ENCODE peak calls at places on chromosomes 11 and 22, in ten cellular contexts. M is CD8-positive, alpha-beta T cell; Q is vagina; D is gastrocnemius medialis; S is tibial artery; O is OCI-LY7; Y is fibroblast of lung; P is adrenal gland; X is CD8-positive, alpha-beta memory T cell; W is HL-60. R is an unnamed sample.

GRCh38 chr22:37211075-37211852 is 1.0 kb downstream of the SSTR3 start:
- DNase-seq in M (no peak), Q (no peak), D (no peak), S (no peak), O (no peak), Y (no peak), P (peak), X (no peak), W (no peak), R (no peak)

GRCh38 chr11:101445761-101446160 is 138.0 kb downstream of the TRPC6 start:
- DNase-seq in M (no peak), Q (no peak), D (no peak), S (no peak), O (no peak), Y (no peak), P (no peak), X (no peak), W (no peak), R (no peak)

GRCh38 chr11:101555366-101555765 is 28.4 kb downstream of the TRPC6 start:
- DNase-seq in M (no peak), Q (no peak), D (no peak), S (no peak), O (no peak), Y (no peak), P (no peak), X (no peak), W (no peak), R (no peak)

GRCh38 chr22:37923927-37924326 is 17.8 kb downstream of the MICALL1 start:
- DNase-seq in M (no peak), Q (no peak), D (no peak), S (no peak), O (no peak), Y (no peak), P (no peak), X (no peak), W (no peak), R (no peak)

GRCh38 chr11:45918331-45918941 is 759 bp upstream of the PEX16 start:
- DNase-seq in M (peak), Q (no peak), D (peak), S (peak), O (peak), Y (peak), P (peak), X (peak), W (peak), R (peak)

GRCh38 chr11:1771700-1772099 is 8.0 kb upstream of the CTSD start:
- DNase-seq in M (no peak), Q (no peak), D (peak), S (no peak), O (no peak), Y (peak), P (peak), X (no peak), W (peak), R (no peak)

GRCh38 chr11:123630126-123630531 is 24.3 kb downstream of the SCN3B start:
- DNase-seq in M (no peak), Q (no peak), D (no peak), S (no peak), O (no peak), Y (no peak), P (no peak), X (no peak), W (no peak), R (no peak)

GRCh38 chr11:33557201-33557600 is 143.4 kb downstream of the C11orf91 start:
- DNase-seq in M (no peak), Q (no peak), D (no peak), S (no peak), O (no peak), Y (peak), P (no peak), X (no peak), W (no peak), R (no peak)

GRCh38 chr11:71990721-71991120 is 8.0 kb upstream of the IL18BP start:
- DNase-seq in M (no peak), Q (no peak), D (no peak), S (no peak), O (no peak), Y (no peak), P (no peak), X (no peak), W (no peak), R (no peak)

GRCh38 chr11:122874991-122875390 is 7.6 kb upstream of the JHY start:
- DNase-seq in M (no peak), Q (no peak), D (no peak), S (no peak), O (no peak), Y (no peak), P (no peak), X (no peak), W (no peak), R (no peak)

GRCh38 chr11:82776377-82776776 is 42.7 kb upstream of the FAM181B start:
- DNase-seq in M (no peak), Q (no peak), D (no peak), S (no peak), O (no peak), Y (peak), P (no peak), X (no peak), W (no peak), R (no peak)

GRCh38 chr11:69650832-69651344 is 9.9 kb downstream of the CCND1 start:
- DNase-seq in M (no peak), Q (no peak), D (no peak), S (no peak), O (no peak), Y (no peak), P (no peak), X (peak), W (no peak), R (no peak)

GRCh38 chr22:28939394-28939793 is 56.0 kb downstream of the ZNRF3 start:
- DNase-seq in M (no peak), Q (no peak), D (no peak), S (no peak), O (no peak), Y (no peak), P (no peak), X (no peak), W (no peak), R (no peak)

GRCh38 chr11:106014035-106014434 is 8.0 kb downstream of the MSANTD4 start:
- DNase-seq in M (no peak), Q (no peak), D (no peak), S (no peak), O (no peak), Y (no peak), P (no peak), X (no peak), W (no peak), R (no peak)

GRCh38 chr11:102807921-102808320 is 10.0 kb upstream of the MMP1 start:
- DNase-seq in M (no peak), Q (no peak), D (no peak), S (no peak), O (peak), Y (peak), P (peak), X (no peak), W (no peak), R (no peak)

GRCh38 chr11:117189941-117190544 is 9.1 kb upstream of the TAGLN start:
- DNase-seq in M (no peak), Q (no peak), D (no peak), S (no peak), O (peak), Y (no peak), P (peak), X (peak), W (no peak), R (no peak)

GRCh38 chr11:84655729-84656128 is 971.4 kb downstream of the DLG2 start:
- DNase-seq in M (no peak), Q (no peak), D (no peak), S (no peak), O (no peak), Y (no peak), P (no peak), X (no peak), W (no peak), R (no peak)

GRCh38 chr22:32536352-32536751 is 61.7 kb downstream of the FBXO7 start:
- DNase-seq in M (no peak), Q (no peak), D (no peak), S (no peak), O (peak), Y (no peak), P (no peak), X (no peak), W (no peak), R (no peak)

GRCh38 chr11:86447763-86448480 is 73.2 kb downstream of the CCDC81 start:
- DNase-seq in M (no peak), Q (no peak), D (no peak), S (no peak), O (no peak), Y (no peak), P (no peak), X (no peak), W (peak), R (no peak)

GRCh38 chr11:118620529-118621070 is 13.2 kb downstream of the PHLDB1 start:
- DNase-seq in M (no peak), Q (no peak), D (no peak), S (no peak), O (no peak), Y (peak), P (peak), X (no peak), W (no peak), R (no peak)
- H3K4me3 ChIP-seq in M (no peak), Q (peak), D (peak), S (peak), O (no peak), Y (peak), P (peak), X (no peak), W (no peak), R (no peak)

DNA sequence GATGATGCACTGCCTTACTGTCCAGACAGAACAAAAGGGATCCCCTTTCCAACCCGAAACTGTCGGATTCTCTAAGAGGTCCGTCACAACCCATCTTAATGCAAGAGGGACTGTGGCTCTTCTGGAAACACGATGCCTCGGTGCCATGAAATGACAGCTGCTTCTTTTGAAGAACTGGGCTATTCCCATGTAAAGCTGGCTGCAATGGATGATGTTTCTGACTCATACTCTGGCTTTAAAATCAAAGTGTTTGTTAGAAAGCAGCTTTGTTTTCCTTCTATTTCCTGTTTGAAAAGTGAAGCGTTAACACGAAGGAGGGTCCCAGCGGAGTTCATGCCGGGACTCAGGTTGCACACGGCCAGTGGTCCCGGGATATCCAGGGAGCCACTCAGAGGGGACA is 3.1 kb downstream of the TP53AIP1 start:
- DNase-seq in M (no peak), Q (no peak), D (no peak), S (no peak), O (no peak), Y (no peak), P (no peak), X (no peak), W (no peak), R (no peak)
- H3K27ac ChIP-seq in M (no peak), Q (no peak), D (no peak), S (no peak), O (no peak), Y (no peak), P (no peak), X (no peak), W (no peak), R (no peak)

GRCh38 chr22:46229701-46230100 is 20.4 kb downstream of the CDPF1 start:
- DNase-seq in M (no peak), Q (no peak), D (no peak), S (no peak), O (no peak), Y (no peak), P (no peak), X (no peak), W (peak), R (no peak)
- H3K4me3 ChIP-seq in M (no peak), Q (no peak), D (no peak), S (no peak), O (no peak), Y (no peak), P (no peak), X (no peak), W (no peak), R (no peak)

DNA sequence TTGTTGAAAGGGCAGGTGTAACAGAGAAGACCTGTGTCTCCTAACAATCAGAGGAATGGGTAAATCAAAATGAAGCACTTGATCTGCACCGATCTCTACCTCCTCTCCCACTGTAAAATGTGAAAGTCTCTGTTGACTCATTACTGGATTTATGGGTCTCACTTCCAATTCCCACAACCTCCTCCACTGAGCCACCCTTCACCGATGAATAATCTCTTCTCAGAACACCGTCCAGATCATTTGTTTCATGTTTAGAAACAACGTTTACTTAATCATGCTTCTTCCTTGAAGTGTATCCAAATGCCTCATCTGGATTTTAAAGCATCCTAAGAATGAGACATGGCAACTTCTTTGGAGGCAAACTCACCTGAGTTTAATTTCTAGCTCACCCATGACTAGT is 643.6 kb downstream of the ETS1 start:
- DNase-seq in M (no peak), Q (no peak), D (no peak), S (no peak), O (no peak), Y (peak), P (no peak), X (no peak), W (no peak), R (no peak)
- H3K27ac ChIP-seq in M (no peak), Q (no peak), D (no peak), S (no peak), O (no peak), Y (no peak), P (no peak), X (no peak), W (no peak), R (no peak)

GRCh38 chr11:31796523-31797226 is 14.4 kb downstream of the PAX6 start:
- DNase-seq in M (no peak), Q (peak), D (no peak), S (no peak), O (no peak), Y (no peak), P (no peak), X (no peak), W (no peak), R (no peak)
- H3K4me3 ChIP-seq in M (no peak), Q (no peak), D (no peak), S (no peak), O (no peak), Y (no peak), P (no peak), X (no peak), W (no peak), R (no peak)

GRCh38 chr22:20464912-20465758 is 27.5 kb upstream of the SCARF2 start:
- DNase-seq in M (no peak), Q (no peak), D (no peak), S (no peak), O (no peak), Y (no peak), P (no peak), X (no peak), W (no peak), R (no peak)
- H3K27ac ChIP-seq in M (peak), Q (no peak), D (no peak), S (no peak), O (no peak), Y (no peak), P (no peak), X (peak), W (no peak), R (no peak)

DNA sequence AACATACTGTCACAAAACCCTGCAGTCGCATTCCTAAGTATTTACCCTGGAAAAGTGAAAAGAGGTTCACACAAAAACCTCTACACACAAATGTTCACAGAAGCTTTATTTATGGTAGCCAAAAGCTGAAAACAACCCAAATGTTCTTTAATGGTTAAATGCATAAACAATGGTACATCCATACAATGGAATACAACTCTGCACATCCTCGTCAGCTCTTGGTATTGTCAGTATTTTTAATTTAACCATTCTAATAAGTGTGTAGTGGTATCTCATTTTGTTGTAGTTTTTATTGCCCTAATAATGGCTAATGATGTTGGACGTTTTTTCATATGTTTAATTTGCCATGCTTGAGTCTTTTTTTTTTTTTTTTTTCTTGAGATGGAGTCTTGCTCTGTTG is 99.4 kb downstream of the ATXN10 start:
- DNase-seq in M (no peak), Q (no peak), D (no peak), S (no peak), O (no peak), Y (no peak), P (no peak), X (no peak), W (no peak), R (no peak)
- H3K4me3 ChIP-seq in M (no peak), Q (no peak), D (no peak), S (no peak), O (no peak), Y (no peak), P (no peak), X (no peak), W (no peak), R (no peak)

GRCh38 chr22:36153756-36154155 is 6.8 kb downstream of the APOL3 start:
- DNase-seq in M (no peak), Q (no peak), D (no peak), S (peak), O (no peak), Y (no peak), P (no peak), X (no peak), W (no peak), R (no peak)

GRCh38 chr22:36156515-36157419 is 3.8 kb downstream of the APOL3 start:
- DNase-seq in M (peak), Q (no peak), D (peak), S (peak), O (peak), Y (peak), P (peak), X (peak), W (no peak), R (peak)

GRCh38 chr22:36155702-36156101 is 4.9 kb downstream of the APOL3 start:
- DNase-seq in M (no peak), Q (no peak), D (peak), S (peak), O (no peak), Y (no peak), P (peak), X (no peak), W (no peak), R (no peak)

GRCh38 chr22:36152088-36152487 is 8.5 kb downstream of the APOL3 start:
- DNase-seq in M (no peak), Q (no peak), D (no peak), S (no peak), O (no peak), Y (no peak), P (no peak), X (no peak), W (no peak), R (no peak)

GRCh38 chr22:36156119-36156514 is 4.4 kb downstream of the APOL3 start:
- DNase-seq in M (no peak), Q (no peak), D (no peak), S (peak), O (no peak), Y (no peak), P (no peak), X (no peak), W (no peak), R (no peak)
- H3K27ac ChIP-seq in M (peak), Q (peak), D (peak), S (peak), O (no peak), Y (peak), P (peak), X (peak), W (no peak), R (peak)

R was measured in prostate gland.